ENCODE peak calls at places on chromosome 22, in ten cellular contexts. One of them, this sample, is unnamed.
A peak's percentile ranks its signal among the peaks of the same experiment; 100 is the strongest.

GRCh38 chr22:46092646-46093410 is 57.5 kb upstream of the PPARA start:
- DNase-seq in A549: no peak
- DNase-seq in GM23338: no peak
- DNase-seq in left lung: no peak
- DNase-seq in stimulated activated CD8-positive, alpha-beta memory T cell treated with anti-CD3 and anti-CD28 coated beads, Interleukin-15, amount 100 ng/mL, for 1 hour: no peak
- DNase-seq in RPMI7951: no peak
- DNase-seq in HFF-Myc: no peak
- DNase-seq in T-helper 2 cell: no peak
- DNase-seq in Peyer's patch: no peak
- DNase-seq in naive thymus-derived CD4-positive, alpha-beta T cell: no peak
- DNase-seq in this sample: no peak

GRCh38 chr22:31089101-31090100 is 8.3 kb downstream of the SMTN start:
- DNase-seq in Peyer's patch: peak; percentile 68
- DNase-seq in left lung: no peak
- DNase-seq in naive thymus-derived CD4-positive, alpha-beta T cell: no peak
- DNase-seq in RPMI7951: no peak
- DNase-seq in T-helper 2 cell: no peak
- DNase-seq in stimulated activated CD8-positive, alpha-beta memory T cell treated with anti-CD3 and anti-CD28 coated beads, Interleukin-15, amount 100 ng/mL, for 1 hour: no peak
- DNase-seq in HFF-Myc: no peak
- DNase-seq in GM23338: peak; percentile 59
- DNase-seq in A549: no peak
- DNase-seq in this sample: peak; percentile 72

GRCh38 chr22:49206281-49206680 is 621.4 kb downstream of the BRD1 start:
- DNase-seq in GM23338: no peak
- DNase-seq in RPMI7951: no peak
- DNase-seq in stimulated activated CD8-positive, alpha-beta memory T cell treated with anti-CD3 and anti-CD28 coated beads, Interleukin-15, amount 100 ng/mL, for 1 hour: no peak
- DNase-seq in HFF-Myc: no peak
- DNase-seq in left lung: peak; percentile 9
- DNase-seq in T-helper 2 cell: no peak
- DNase-seq in Peyer's patch: no peak
- DNase-seq in naive thymus-derived CD4-positive, alpha-beta T cell: no peak
- DNase-seq in A549: no peak
- DNase-seq in this sample: no peak

GRCh38 chr22:31436132-31436531 is 36.7 kb downstream of the DRG1 start:
- DNase-seq in T-helper 2 cell: no peak
- DNase-seq in HFF-Myc: no peak
- DNase-seq in stimulated activated CD8-positive, alpha-beta memory T cell treated with anti-CD3 and anti-CD28 coated beads, Interleukin-15, amount 100 ng/mL, for 1 hour: no peak
- DNase-seq in naive thymus-derived CD4-positive, alpha-beta T cell: no peak
- DNase-seq in Peyer's patch: no peak
- DNase-seq in GM23338: no peak
- DNase-seq in left lung: no peak
- DNase-seq in RPMI7951: no peak
- DNase-seq in A549: no peak
- DNase-seq in this sample: no peak

GRCh38 chr22:22376352-22376706 is 131.7 kb downstream of the VPREB1 start:
- DNase-seq in left lung: no peak
- DNase-seq in Peyer's patch: no peak
- DNase-seq in HFF-Myc: no peak
- DNase-seq in RPMI7951: no peak
- DNase-seq in stimulated activated CD8-positive, alpha-beta memory T cell treated with anti-CD3 and anti-CD28 coated beads, Interleukin-15, amount 100 ng/mL, for 1 hour: no peak
- DNase-seq in GM23338: no peak
- DNase-seq in A549: no peak
- DNase-seq in naive thymus-derived CD4-positive, alpha-beta T cell: no peak
- DNase-seq in T-helper 2 cell: no peak
- DNase-seq in this sample: no peak

GRCh38 chr22:49780281-49780991 is 47.2 kb downstream of the BRD1 start:
- DNase-seq in T-helper 2 cell: no peak
- DNase-seq in HFF-Myc: no peak
- DNase-seq in stimulated activated CD8-positive, alpha-beta memory T cell treated with anti-CD3 and anti-CD28 coated beads, Interleukin-15, amount 100 ng/mL, for 1 hour: no peak
- DNase-seq in A549: no peak
- DNase-seq in naive thymus-derived CD4-positive, alpha-beta T cell: no peak
- DNase-seq in Peyer's patch: no peak
- DNase-seq in left lung: no peak
- DNase-seq in RPMI7951: no peak
- DNase-seq in GM23338: no peak
- DNase-seq in this sample: no peak

GRCh38 chr22:19686946-19687345 is 27.4 kb upstream of the SEPTIN5 start:
- DNase-seq in RPMI7951: no peak
- DNase-seq in A549: no peak
- DNase-seq in stimulated activated CD8-positive, alpha-beta memory T cell treated with anti-CD3 and anti-CD28 coated beads, Interleukin-15, amount 100 ng/mL, for 1 hour: no peak
- DNase-seq in GM23338: no peak
- DNase-seq in Peyer's patch: no peak
- DNase-seq in left lung: no peak
- DNase-seq in naive thymus-derived CD4-positive, alpha-beta T cell: no peak
- DNase-seq in T-helper 2 cell: no peak
- DNase-seq in HFF-Myc: no peak
- DNase-seq in this sample: no peak

GRCh38 chr22:37607010-37607911 is 1.4 kb upstream of the GGA1 start:
- DNase-seq in A549: peak; percentile 81
- DNase-seq in HFF-Myc: no peak
- DNase-seq in RPMI7951: peak; percentile 50
- DNase-seq in Peyer's patch: peak; percentile 97
- DNase-seq in stimulated activated CD8-positive, alpha-beta memory T cell treated with anti-CD3 and anti-CD28 coated beads, Interleukin-15, amount 100 ng/mL, for 1 hour: peak; percentile 88
- DNase-seq in GM23338: peak; percentile 96
- DNase-seq in left lung: peak; percentile 92
- DNase-seq in T-helper 2 cell: peak; percentile 92
- DNase-seq in naive thymus-derived CD4-positive, alpha-beta T cell: peak; percentile 96
- DNase-seq in this sample: peak; percentile 89

GRCh38 chr22:27518583-27519437 is 282.7 kb downstream of the MN1 start:
- DNase-seq in HFF-Myc: no peak
- DNase-seq in GM23338: peak; percentile 13
- DNase-seq in stimulated activated CD8-positive, alpha-beta memory T cell treated with anti-CD3 and anti-CD28 coated beads, Interleukin-15, amount 100 ng/mL, for 1 hour: no peak
- DNase-seq in RPMI7951: no peak
- DNase-seq in Peyer's patch: no peak
- DNase-seq in naive thymus-derived CD4-positive, alpha-beta T cell: no peak
- DNase-seq in T-helper 2 cell: no peak
- DNase-seq in A549: no peak
- DNase-seq in left lung: no peak
- DNase-seq in this sample: no peak

GRCh38 chr22:19873960-19874306 is 19.3 kb upstream of the GNB1L start:
- DNase-seq in T-helper 2 cell: no peak
- DNase-seq in A549: no peak
- DNase-seq in HFF-Myc: no peak
- DNase-seq in RPMI7951: no peak
- DNase-seq in GM23338: no peak
- DNase-seq in stimulated activated CD8-positive, alpha-beta memory T cell treated with anti-CD3 and anti-CD28 coated beads, Interleukin-15, amount 100 ng/mL, for 1 hour: no peak
- DNase-seq in naive thymus-derived CD4-positive, alpha-beta T cell: no peak
- DNase-seq in left lung: no peak
- DNase-seq in Peyer's patch: no peak
- DNase-seq in this sample: no peak

GRCh38 chr22:37433786-37434185 is 6.5 kb upstream of the ELFN2 start:
- DNase-seq in HFF-Myc: no peak
- DNase-seq in stimulated activated CD8-positive, alpha-beta memory T cell treated with anti-CD3 and anti-CD28 coated beads, Interleukin-15, amount 100 ng/mL, for 1 hour: no peak
- DNase-seq in left lung: no peak
- DNase-seq in naive thymus-derived CD4-positive, alpha-beta T cell: no peak
- DNase-seq in RPMI7951: peak; percentile 36
- DNase-seq in GM23338: no peak
- DNase-seq in T-helper 2 cell: no peak
- DNase-seq in Peyer's patch: no peak
- DNase-seq in A549: no peak
- DNase-seq in this sample: peak; percentile 79

GRCh38 chr22:41123151-41123550 is 30.8 kb downstream of the EP300 start:
- DNase-seq in RPMI7951: no peak
- DNase-seq in HFF-Myc: no peak
- DNase-seq in A549: no peak
- DNase-seq in stimulated activated CD8-positive, alpha-beta memory T cell treated with anti-CD3 and anti-CD28 coated beads, Interleukin-15, amount 100 ng/mL, for 1 hour: no peak
- DNase-seq in GM23338: no peak
- DNase-seq in left lung: no peak
- DNase-seq in Peyer's patch: no peak
- DNase-seq in T-helper 2 cell: no peak
- DNase-seq in naive thymus-derived CD4-positive, alpha-beta T cell: no peak
- DNase-seq in this sample: no peak

GRCh38 chr22:47586038-47586437 is 823.6 kb downstream of the TBC1D22A start:
- DNase-seq in naive thymus-derived CD4-positive, alpha-beta T cell: no peak
- DNase-seq in HFF-Myc: no peak
- DNase-seq in T-helper 2 cell: no peak
- DNase-seq in left lung: no peak
- DNase-seq in Peyer's patch: no peak
- DNase-seq in stimulated activated CD8-positive, alpha-beta memory T cell treated with anti-CD3 and anti-CD28 coated beads, Interleukin-15, amount 100 ng/mL, for 1 hour: no peak
- DNase-seq in A549: no peak
- DNase-seq in GM23338: no peak
- DNase-seq in RPMI7951: no peak
- DNase-seq in this sample: no peak

GRCh38 chr22:42695294-42695693 is 25.4 kb downstream of the A4GALT start:
- DNase-seq in T-helper 2 cell: no peak
- DNase-seq in RPMI7951: no peak
- DNase-seq in stimulated activated CD8-positive, alpha-beta memory T cell treated with anti-CD3 and anti-CD28 coated beads, Interleukin-15, amount 100 ng/mL, for 1 hour: no peak
- DNase-seq in A549: no peak
- DNase-seq in left lung: no peak
- DNase-seq in Peyer's patch: no peak
- DNase-seq in HFF-Myc: no peak
- DNase-seq in GM23338: no peak
- DNase-seq in naive thymus-derived CD4-positive, alpha-beta T cell: no peak
- DNase-seq in this sample: no peak

GRCh38 chr22:46803031-46803880 is 40.8 kb downstream of the TBC1D22A start:
- DNase-seq in naive thymus-derived CD4-positive, alpha-beta T cell: peak; percentile 62
- DNase-seq in HFF-Myc: no peak
- DNase-seq in left lung: peak; percentile 52
- DNase-seq in RPMI7951: no peak
- DNase-seq in T-helper 2 cell: peak; percentile 46
- DNase-seq in stimulated activated CD8-positive, alpha-beta memory T cell treated with anti-CD3 and anti-CD28 coated beads, Interleukin-15, amount 100 ng/mL, for 1 hour: peak; percentile 39
- DNase-seq in GM23338: peak; percentile 83
- DNase-seq in A549: peak; percentile 53
- DNase-seq in Peyer's patch: peak; percentile 76
- DNase-seq in this sample: peak; percentile 66

GRCh38 chr22:22767876-22768602 is 119.6 kb upstream of the IGLL5 start:
- DNase-seq in HFF-Myc: no peak
- DNase-seq in GM23338: peak; percentile 80
- DNase-seq in A549: no peak
- DNase-seq in RPMI7951: no peak
- DNase-seq in Peyer's patch: no peak
- DNase-seq in T-helper 2 cell: no peak
- DNase-seq in stimulated activated CD8-positive, alpha-beta memory T cell treated with anti-CD3 and anti-CD28 coated beads, Interleukin-15, amount 100 ng/mL, for 1 hour: no peak
- DNase-seq in naive thymus-derived CD4-positive, alpha-beta T cell: no peak
- DNase-seq in left lung: no peak
- DNase-seq in this sample: no peak

GRCh38 chr22:32745251-32745995 is 56.1 kb upstream of the TIMP3 start:
- DNase-seq in stimulated activated CD8-positive, alpha-beta memory T cell treated with anti-CD3 and anti-CD28 coated beads, Interleukin-15, amount 100 ng/mL, for 1 hour: no peak
- DNase-seq in naive thymus-derived CD4-positive, alpha-beta T cell: no peak
- DNase-seq in GM23338: peak; percentile 35
- DNase-seq in Peyer's patch: no peak
- DNase-seq in A549: no peak
- DNase-seq in T-helper 2 cell: no peak
- DNase-seq in left lung: peak; percentile 69
- DNase-seq in RPMI7951: peak; percentile 84
- DNase-seq in HFF-Myc: peak; percentile 72
- DNase-seq in this sample: peak; percentile 38

GRCh38 chr22:33811686-33812085 is 108.6 kb downstream of the LARGE1 start:
- DNase-seq in GM23338: peak; percentile 24
- DNase-seq in A549: no peak
- DNase-seq in stimulated activated CD8-positive, alpha-beta memory T cell treated with anti-CD3 and anti-CD28 coated beads, Interleukin-15, amount 100 ng/mL, for 1 hour: no peak
- DNase-seq in T-helper 2 cell: no peak
- DNase-seq in RPMI7951: no peak
- DNase-seq in left lung: no peak
- DNase-seq in Peyer's patch: no peak
- DNase-seq in HFF-Myc: no peak
- DNase-seq in naive thymus-derived CD4-positive, alpha-beta T cell: no peak
- DNase-seq in this sample: peak; percentile 18

GRCh38 chr22:42655693-42656092 is 6.5 kb upstream of the CYB5R3 start:
- DNase-seq in RPMI7951: no peak
- DNase-seq in Peyer's patch: no peak
- DNase-seq in A549: no peak
- DNase-seq in T-helper 2 cell: no peak
- DNase-seq in left lung: no peak
- DNase-seq in GM23338: peak; percentile 8
- DNase-seq in naive thymus-derived CD4-positive, alpha-beta T cell: no peak
- DNase-seq in stimulated activated CD8-positive, alpha-beta memory T cell treated with anti-CD3 and anti-CD28 coated beads, Interleukin-15, amount 100 ng/mL, for 1 hour: no peak
- DNase-seq in HFF-Myc: no peak
- DNase-seq in this sample: no peak

GRCh38 chr22:36913431-36914382 is at the start of gene CSF2RB:
- DNase-seq in T-helper 2 cell: no peak
- DNase-seq in stimulated activated CD8-positive, alpha-beta memory T cell treated with anti-CD3 and anti-CD28 coated beads, Interleukin-15, amount 100 ng/mL, for 1 hour: no peak
- DNase-seq in naive thymus-derived CD4-positive, alpha-beta T cell: no peak
- DNase-seq in left lung: peak; percentile 79
- DNase-seq in GM23338: no peak
- DNase-seq in HFF-Myc: no peak
- DNase-seq in Peyer's patch: no peak
- DNase-seq in RPMI7951: no peak
- DNase-seq in A549: no peak
- DNase-seq in this sample: no peak

GRCh38 chr22:17483670-17484372 is 79.5 kb upstream of the SLC25A18 start:
- DNase-seq in Peyer's patch: no peak
- DNase-seq in A549: no peak
- DNase-seq in GM23338: no peak
- DNase-seq in left lung: no peak
- DNase-seq in RPMI7951: no peak
- DNase-seq in stimulated activated CD8-positive, alpha-beta memory T cell treated with anti-CD3 and anti-CD28 coated beads, Interleukin-15, amount 100 ng/mL, for 1 hour: no peak
- DNase-seq in naive thymus-derived CD4-positive, alpha-beta T cell: no peak
- DNase-seq in T-helper 2 cell: no peak
- DNase-seq in HFF-Myc: no peak
- DNase-seq in this sample: no peak

GRCh38 chr22:30208631-30209603 is 37.6 kb downstream of the LIF start:
- DNase-seq in left lung: peak; percentile 63
- DNase-seq in HFF-Myc: peak; percentile 72
- DNase-seq in A549: no peak
- DNase-seq in Peyer's patch: no peak
- DNase-seq in naive thymus-derived CD4-positive, alpha-beta T cell: no peak
- DNase-seq in GM23338: no peak
- DNase-seq in RPMI7951: peak; percentile 98
- DNase-seq in stimulated activated CD8-positive, alpha-beta memory T cell treated with anti-CD3 and anti-CD28 coated beads, Interleukin-15, amount 100 ng/mL, for 1 hour: no peak
- DNase-seq in T-helper 2 cell: no peak
- DNase-seq in this sample: no peak

GRCh38 chr22:36379593-36380361 is 8.0 kb downstream of the MYH9 start:
- DNase-seq in HFF-Myc: no peak
- DNase-seq in stimulated activated CD8-positive, alpha-beta memory T cell treated with anti-CD3 and anti-CD28 coated beads, Interleukin-15, amount 100 ng/mL, for 1 hour: no peak
- DNase-seq in RPMI7951: peak; percentile 72
- DNase-seq in GM23338: no peak
- DNase-seq in left lung: no peak
- DNase-seq in A549: no peak
- DNase-seq in Peyer's patch: no peak
- DNase-seq in naive thymus-derived CD4-positive, alpha-beta T cell: no peak
- DNase-seq in T-helper 2 cell: no peak
- DNase-seq in this sample: no peak

GRCh38 chr22:49927483-49928184 is 9.2 kb downstream of the CRELD2 start:
- DNase-seq in HFF-Myc: no peak
- DNase-seq in Peyer's patch: no peak
- DNase-seq in naive thymus-derived CD4-positive, alpha-beta T cell: no peak
- DNase-seq in left lung: no peak
- DNase-seq in A549: no peak
- DNase-seq in RPMI7951: no peak
- DNase-seq in T-helper 2 cell: no peak
- DNase-seq in GM23338: no peak
- DNase-seq in stimulated activated CD8-positive, alpha-beta memory T cell treated with anti-CD3 and anti-CD28 coated beads, Interleukin-15, amount 100 ng/mL, for 1 hour: no peak
- DNase-seq in this sample: no peak

GRCh38 chr22:19968450-19968891 is 26.9 kb upstream of the TXNRD2 start:
- DNase-seq in left lung: no peak
- DNase-seq in GM23338: no peak
- DNase-seq in T-helper 2 cell: no peak
- DNase-seq in naive thymus-derived CD4-positive, alpha-beta T cell: no peak
- DNase-seq in Peyer's patch: no peak
- DNase-seq in A549: no peak
- DNase-seq in HFF-Myc: no peak
- DNase-seq in RPMI7951: no peak
- DNase-seq in stimulated activated CD8-positive, alpha-beta memory T cell treated with anti-CD3 and anti-CD28 coated beads, Interleukin-15, amount 100 ng/mL, for 1 hour: no peak
- DNase-seq in this sample: no peak

GRCh38 chr22:35783943-35784614 is 66.4 kb downstream of the APOL5 start:
- DNase-seq in RPMI7951: peak; percentile 90
- DNase-seq in stimulated activated CD8-positive, alpha-beta memory T cell treated with anti-CD3 and anti-CD28 coated beads, Interleukin-15, amount 100 ng/mL, for 1 hour: no peak
- DNase-seq in A549: peak; percentile 38
- DNase-seq in T-helper 2 cell: no peak
- DNase-seq in left lung: no peak
- DNase-seq in Peyer's patch: no peak
- DNase-seq in HFF-Myc: peak; percentile 20
- DNase-seq in naive thymus-derived CD4-positive, alpha-beta T cell: no peak
- DNase-seq in GM23338: no peak
- DNase-seq in this sample: no peak